ENCODE peak calls at places on chromosome 4, in four cellular contexts. One of them, this sample, is unnamed.

GRCh38 chr4:80017125-80017854 is 55.7 kb downstream of the ANTXR2 start:
- DNase-seq in tibial nerve: no peak
- DNase-seq in A172: peak; percentile 83
- DNase-seq in HCEC 1CT: peak; percentile 76
- DNase-seq in this sample: no peak

GRCh38 chr4:22720091-22720490 is 27.4 kb downstream of the GBA3 start:
- DNase-seq in tibial nerve: no peak
- DNase-seq in A172: peak; percentile 60
- DNase-seq in HCEC 1CT: no peak
- DNase-seq in this sample: no peak

GRCh38 chr4:153296424-153296823 is 48.1 kb upstream of the MND1 start:
- DNase-seq in tibial nerve: no peak
- DNase-seq in A172: peak; percentile 32
- DNase-seq in HCEC 1CT: peak; percentile 40
- DNase-seq in this sample: peak; percentile 39

GRCh38 chr4:47647544-47647943 is 162.5 kb downstream of the ATP10D start:
- DNase-seq in tibial nerve: no peak
- DNase-seq in A172: no peak
- DNase-seq in HCEC 1CT: no peak
- DNase-seq in this sample: no peak

GRCh38 chr4:82688091-82688815 is 110.3 kb downstream of the SCD5 start:
- DNase-seq in tibial nerve: no peak
- DNase-seq in A172: no peak
- DNase-seq in HCEC 1CT: no peak
- DNase-seq in this sample: no peak

GRCh38 chr4:128388352-128388630 is 100.7 kb upstream of the PGRMC2 start:
- DNase-seq in tibial nerve: no peak
- DNase-seq in A172: no peak
- DNase-seq in HCEC 1CT: peak; percentile 1
- DNase-seq in this sample: no peak

GRCh38 chr4:8141935-8142334 is 16.7 kb downstream of the ABLIM2 start:
- DNase-seq in tibial nerve: no peak
- DNase-seq in A172: no peak
- DNase-seq in HCEC 1CT: no peak
- DNase-seq in this sample: no peak

GRCh38 chr4:8694651-8695151 is 102.1 kb downstream of the CPZ start:
- DNase-seq in tibial nerve: no peak
- DNase-seq in A172: no peak
- DNase-seq in HCEC 1CT: no peak
- DNase-seq in this sample: peak; percentile 4

GRCh38 chr4:153374471-153374870 is 30.0 kb downstream of the MND1 start:
- DNase-seq in tibial nerve: no peak
- DNase-seq in A172: no peak
- DNase-seq in HCEC 1CT: no peak
- DNase-seq in this sample: no peak

GRCh38 chr4:17068396-17068795 is 170.0 kb upstream of the LDB2 start:
- DNase-seq in tibial nerve: no peak
- DNase-seq in A172: no peak
- DNase-seq in HCEC 1CT: peak; percentile 43
- DNase-seq in this sample: no peak

GRCh38 chr4:142264961-142265360 is 581.1 kb downstream of the INPP4B start:
- DNase-seq in tibial nerve: no peak
- DNase-seq in A172: no peak
- DNase-seq in HCEC 1CT: peak; percentile 31
- DNase-seq in this sample: no peak

GRCh38 chr4:99853993-99854392 is 37.4 kb downstream of the DAPP1 start:
- DNase-seq in tibial nerve: no peak
- DNase-seq in A172: no peak
- DNase-seq in HCEC 1CT: no peak
- DNase-seq in this sample: no peak

GRCh38 chr4:144656857-144657256 is 10.9 kb downstream of the HHIP start:
- DNase-seq in tibial nerve: no peak
- DNase-seq in A172: no peak
- DNase-seq in HCEC 1CT: no peak
- DNase-seq in this sample: no peak

GRCh38 chr4:27096142-27096824 is 235.6 kb downstream of the STIM2 start:
- DNase-seq in tibial nerve: no peak
- DNase-seq in A172: no peak
- DNase-seq in HCEC 1CT: no peak
- DNase-seq in this sample: no peak

GRCh38 chr4:134018845-134019244 is 182.7 kb downstream of the PABPC4L start:
- DNase-seq in tibial nerve: no peak
- DNase-seq in A172: no peak
- DNase-seq in HCEC 1CT: peak; percentile 10
- DNase-seq in this sample: no peak

GRCh38 chr4:1793940-1794808 is 1.1 kb downstream of the FGFR3 start:
- DNase-seq in tibial nerve: no peak
- DNase-seq in A172: no peak
- DNase-seq in HCEC 1CT: no peak
- DNase-seq in this sample: no peak